ENCODE peak calls at places on chromosomes 12 and 14, in ten cellular contexts. D is HepG2, Q is hypothalamus, L is NCI-H2171, J is HCEC 1CT, N is HFFc6, V is NAMALWA, M is epithelial cell of esophagus, S is H4, Z is transverse colon. A is an unnamed sample.

GRCh38 chr12:19428261-19428660 is 11.0 kb upstream of the AEBP2 start:
- DNase-seq in L (no peak), N (no peak), D (no peak), V (no peak), Q (no peak), Z (no peak), M (peak; percentile 78), S (peak; percentile 13), J (no peak), A (no peak)

GRCh38 chr12:125093681-125094025 is 28.4 kb downstream of the AACS start:
- DNase-seq in N (no peak), Q (no peak), Z (no peak), L (no peak), S (no peak), J (no peak), D (no peak), V (no peak), M (no peak), A (no peak)

GRCh38 chr14:104739546-104740516 is 13.1 kb upstream of the SIVA1 start:
- DNase-seq in M (no peak), L (no peak), N (no peak), Z (no peak), V (no peak), S (no peak), Q (no peak), D (no peak), J (no peak), A (no peak)

GRCh38 chr14:103121846-103122577 is 1.2 kb upstream of the TNFAIP2 start:
- DNase-seq in S (peak; percentile 86), Z (peak; percentile 77), L (peak; percentile 100), N (no peak), M (peak; percentile 42), J (peak; percentile 60), V (no peak), Q (no peak), D (peak; percentile 74), A (no peak)

GRCh38 chr14:92794547-92794941 is 439 bp downstream of the GOLGA5 start:
- DNase-seq in Q (no peak), J (no peak), Z (peak; percentile 16), N (no peak), D (no peak), M (peak; percentile 24), S (no peak), L (no peak), V (peak; percentile 20), A (no peak)

GRCh38 chr14:38078393-38078792 is 129.3 kb upstream of the SSTR1 start:
- DNase-seq in D (no peak), V (no peak), M (no peak), Z (peak; percentile 12), Q (no peak), J (no peak), L (no peak), N (no peak), S (peak; percentile 29), A (no peak)

GRCh38 chr14:60249321-60250251 is 565 bp downstream of the PPM1A start:
- DNase-seq in J (peak; percentile 63), S (peak; percentile 29), D (peak; percentile 58), M (peak; percentile 79), Q (peak; percentile 27), Z (peak; percentile 79), L (peak; percentile 77), V (peak; percentile 66), N (peak; percentile 13), A (peak; percentile 72)

GRCh38 chr12:50024804-50025186 is 499 bp downstream of the RACGAP1 start:
- DNase-seq in J (no peak), Q (no peak), S (no peak), D (no peak), L (no peak), V (peak; percentile 55), M (peak; percentile 25), Z (no peak), N (peak; percentile 10), A (no peak)

GRCh38 chr12:112686373-112686772 is 105.2 kb upstream of the RPH3A start:
- DNase-seq in V (no peak), L (peak; percentile 74), S (peak; percentile 46), N (no peak), M (peak; percentile 88), J (peak; percentile 15), Z (no peak), D (no peak), Q (no peak), A (no peak)

GRCh38 chr14:83171761-83172160 is 1638.1 kb upstream of the SEL1L start:
- DNase-seq in D (no peak), S (no peak), N (no peak), J (no peak), Q (no peak), Z (no peak), V (no peak), L (no peak), M (peak; percentile 58), A (no peak)

GRCh38 chr14:68000516-68000915 is 180.9 kb downstream of the RAD51B start:
- DNase-seq in S (no peak), M (no peak), L (no peak), Q (no peak), V (no peak), N (no peak), Z (no peak), J (no peak), D (no peak), A (no peak)

GRCh38 chr14:22540286-22540685 is 48.7 kb downstream of the DAD1 start:
- DNase-seq in M (no peak), S (no peak), N (no peak), Z (no peak), V (no peak), L (no peak), J (no peak), D (no peak), Q (no peak), A (no peak)

GRCh38 chr14:21298358-21298757 is 18.5 kb downstream of the RPGRIP1 start:
- DNase-seq in Q (no peak), L (no peak), S (no peak), M (no peak), Z (no peak), V (no peak), N (no peak), D (peak; percentile 81), J (no peak), A (no peak)

GRCh38 chr12:19431407-19432308 is 7.6 kb upstream of the AEBP2 start:
- DNase-seq in L (no peak), J (no peak), Z (no peak), Q (no peak), V (no peak), N (peak; percentile 93), S (no peak), D (no peak), M (peak; percentile 96), A (peak; percentile 15)

GRCh38 chr12:111754671-111755070 is 12.1 kb upstream of the ALDH2 start:
- DNase-seq in M (no peak), N (no peak), S (no peak), V (no peak), Z (no peak), L (no peak), Q (no peak), J (no peak), D (no peak), A (no peak)

GRCh38 chr12:69056743-69057515 is 124.0 kb upstream of the CPM start:
- DNase-seq in V (no peak), L (no peak), S (no peak), N (peak; percentile 39), Z (no peak), Q (no peak), J (peak; percentile 69), M (peak; percentile 37), D (no peak), A (no peak)

GRCh38 chr12:115004469-115005146 is 320.6 kb upstream of the TBX3 start:
- DNase-seq in L (no peak), S (peak; percentile 66), J (no peak), N (no peak), V (no peak), M (no peak), Q (no peak), D (no peak), Z (no peak), A (no peak)

GRCh38 chr12:6335451-6336078 is 6.3 kb downstream of the TNFRSF1A start:
- DNase-seq in L (no peak), N (peak; percentile 89), Z (peak; percentile 84), Q (no peak), V (peak; percentile 94), J (peak; percentile 94), D (peak; percentile 90), M (peak; percentile 88), S (peak; percentile 87), A (no peak)

GRCh38 chr14:55847766-55848165 is 267.8 kb downstream of the KTN1 start:
- DNase-seq in S (no peak), J (peak; percentile 73), N (peak; percentile 32), V (no peak), D (no peak), L (no peak), Z (no peak), Q (no peak), M (no peak), A (no peak)

GRCh38 chr12:101019667-101020066 is 190.4 kb downstream of the SLC5A8 start:
- DNase-seq in J (no peak), L (no peak), M (peak; percentile 85), N (no peak), V (no peak), D (no peak), Q (no peak), Z (no peak), S (no peak), A (no peak)

GRCh38 chr12:65803253-65803652 is 21.0 kb upstream of the HMGA2 start:
- DNase-seq in Z (no peak), N (no peak), Q (no peak), V (no peak), L (no peak), D (no peak), J (no peak), S (no peak), M (no peak), A (no peak)

GRCh38 chr12:6626654-6627283 is 9.0 kb downstream of the LPAR5 start:
- DNase-seq in L (no peak), S (no peak), Q (no peak), M (no peak), V (no peak), N (no peak), Z (no peak), J (no peak), D (no peak), A (no peak)

GRCh38 chr12:49323524-49324097 is 556 bp downstream of the TROAP start:
- DNase-seq in D (no peak), V (no peak), L (no peak), J (no peak), S (no peak), N (no peak), Z (no peak), Q (no peak), M (no peak), A (no peak)

GRCh38 chr14:104108570-104109060 is 23.1 kb downstream of the ASPG start:
- DNase-seq in D (no peak), S (no peak), M (no peak), V (no peak), N (no peak), L (no peak), J (no peak), Q (no peak), Z (peak; percentile 8), A (no peak)

A was measured in head of caudate nucleus.